ENCODE peak calls at places on chromosomes 4 and X, in eight cellular contexts. M is astrocyte; H is pancreas; W is IMR-90; J is fibroblast of lung; G is lower lobe of right lung; S is CD8-positive, alpha-beta T cell; K is A549. C is an unnamed sample.

GRCh38 chr4:188127157-188127874 is 11.9 kb upstream of the TRIML1 start:
- DNase-seq in M (peak), H (no peak), W (peak), J (peak), G (no peak), S (no peak), K (peak), C (no peak)

GRCh38 chrX:120726294-120726693 is 96.4 kb upstream of the C1GALT1C1 start:
- DNase-seq in M (no peak), H (no peak), W (no peak), J (no peak), G (no peak), S (no peak), K (no peak), C (no peak)

GRCh38 chr4:143186202-143186601 is 1.5 kb downstream of the USP38 start:
- DNase-seq in M (peak), H (no peak), W (peak), J (peak), G (no peak), S (no peak), K (no peak), C (no peak)

GRCh38 chrX:22963186-22963585 is 36.6 kb upstream of the DDX53 start:
- DNase-seq in M (no peak), H (no peak), W (peak), J (no peak), G (no peak), S (no peak), K (no peak), C (no peak)

GRCh38 chrX:925652-926061 is 286.8 kb downstream of the CRLF2 start:
- DNase-seq in M (no peak), H (no peak), W (no peak), J (no peak), G (no peak), S (no peak), K (no peak), C (no peak)

GRCh38 chr4:102612195-102612594 is 111.0 kb downstream of the NFKB1 start:
- DNase-seq in M (no peak), H (no peak), W (no peak), J (no peak), G (no peak), S (no peak), K (no peak), C (no peak)

GRCh38 chrX:27597506-27597905 is 7.4 kb downstream of the DCAF8L2 start:
- DNase-seq in M (peak), H (no peak), W (no peak), J (no peak), G (no peak), S (no peak), K (no peak), C (no peak)

GRCh38 chr4:22356996-22357596 is 158.8 kb downstream of the ADGRA3 start:
- DNase-seq in M (peak), H (no peak), W (peak), J (peak), G (no peak), S (no peak), K (peak), C (no peak)

GRCh38 chrX:134144231-134144630 is 92.8 kb upstream of the CCDC160 start:
- DNase-seq in M (no peak), H (no peak), W (peak), J (peak), G (no peak), S (no peak), K (peak), C (no peak)

DNA sequence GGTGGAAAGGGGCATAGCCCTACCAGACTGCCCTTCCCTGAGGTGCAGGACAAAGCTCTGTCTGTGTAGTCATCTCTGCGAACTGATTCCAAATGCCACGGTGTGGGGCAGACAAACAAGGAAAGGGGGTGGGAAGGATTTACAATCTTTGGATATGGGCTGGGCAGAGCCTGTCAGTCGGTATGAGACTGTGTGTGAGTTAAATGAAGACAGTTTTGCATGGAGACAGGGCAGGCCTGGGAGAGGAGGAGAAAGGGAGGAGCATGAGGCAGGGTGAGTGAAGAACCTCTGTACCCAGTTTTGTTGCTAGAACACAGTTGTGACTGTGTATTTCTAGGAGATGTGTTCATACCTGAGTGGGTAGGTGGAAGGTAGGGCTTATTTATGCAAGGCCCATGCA is 59.4 kb upstream of the MSN start:
- DNase-seq in M (no peak), H (no peak), W (no peak), J (no peak), G (no peak), S (no peak), K (no peak), C (no peak)
- H3K27ac ChIP-seq in M (no peak), H (no peak), W (no peak), J (no peak), G (no peak), S (no peak), K (no peak), C (no peak)

GRCh38 chrX:97000682-97001393 is 117.1 kb downstream of the RPA4 start:
- DNase-seq in M (no peak), H (no peak), W (no peak), J (no peak), G (no peak), S (no peak), K (no peak), C (no peak)
- TF ChIP-seq CTCF in M (no peak), H (no peak), W (no peak), J (no peak), G (no peak), S (no peak), K (no peak), C (no peak)

GRCh38 chrX:55143621-55144020 is 54.8 kb downstream of the PAGE2 start:
- DNase-seq in M (no peak), H (no peak), W (no peak), J (no peak), G (no peak), S (no peak), K (no peak), C (no peak)
- H3K27ac ChIP-seq in M (no peak), H (no peak), W (no peak), J (no peak), G (no peak), S (no peak), K (peak), C (no peak)

GRCh38 chr4:120920666-120921065 is 1.9 kb downstream of the PRDM5 start:
- DNase-seq in M (no peak), H (no peak), W (no peak), J (no peak), G (no peak), S (no peak), K (no peak), C (no peak)

GRCh38 chr4:120921456-120922389 is 803 bp downstream of the PRDM5 start:
- DNase-seq in M (peak), H (peak), W (peak), J (peak), G (peak), S (peak), K (peak), C (no peak)

GRCh38 chr4:120923201-120923522 is 636 bp upstream of the PRDM5 start:
- DNase-seq in M (no peak), H (no peak), W (no peak), J (no peak), G (no peak), S (no peak), K (no peak), C (no peak)

GRCh38 chr4:120924931-120925330 is 2.4 kb upstream of the PRDM5 start:
- DNase-seq in M (no peak), H (no peak), W (no peak), J (no peak), G (no peak), S (no peak), K (no peak), C (no peak)

DNA sequence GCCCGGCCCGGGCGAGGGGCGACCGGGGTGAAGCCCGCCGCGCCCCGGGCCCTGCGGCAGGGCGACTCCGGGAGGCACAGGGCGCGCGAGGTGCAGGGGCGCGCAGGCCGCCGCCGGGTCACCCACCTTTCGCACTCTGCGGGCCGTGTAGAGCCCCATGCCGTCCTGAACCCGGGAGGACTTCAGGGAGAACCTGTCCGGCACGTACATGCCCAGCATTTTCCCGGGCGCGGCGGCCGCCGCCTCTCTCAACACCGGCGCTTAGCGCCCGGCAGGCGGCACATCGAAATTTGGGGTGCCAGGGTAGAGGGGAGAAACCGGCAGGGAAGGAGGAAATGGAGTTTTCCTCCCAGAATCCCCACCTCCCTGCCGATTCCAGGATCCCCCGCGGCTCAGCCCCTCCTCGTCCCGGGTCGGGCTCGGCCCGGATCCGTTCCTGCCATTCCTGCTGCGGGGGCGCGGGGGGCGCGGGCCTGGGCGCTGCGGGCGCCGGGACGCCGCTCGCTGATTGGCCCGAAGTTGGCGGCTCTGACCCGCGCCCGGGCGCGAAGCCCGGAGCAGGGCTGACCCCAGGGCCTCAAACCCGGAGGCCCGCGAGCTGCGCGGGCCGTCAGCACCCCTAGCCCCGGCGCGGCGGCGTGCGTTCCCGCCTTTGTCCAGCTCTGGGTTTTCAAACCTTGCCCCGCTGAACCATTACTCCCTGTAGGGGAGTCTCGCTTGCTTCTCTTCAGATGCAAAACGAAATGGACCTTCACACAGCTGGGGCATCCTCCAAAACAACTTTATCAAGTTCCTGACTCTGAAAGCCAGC is at the start of gene PRDM5:
- DNase-seq in M (peak), H (peak), W (peak), J (peak), G (peak), S (peak), K (peak), C (peak)
- TF ChIP-seq CTCF in M (no peak), H (no peak), W (no peak), J (peak), G (peak), S (no peak), K (no peak), C (no peak)

GRCh38 chr4:165106518-165106917 is 6.1 kb downstream of the TMEM192 start:
- DNase-seq in M (no peak), H (no peak), W (no peak), J (no peak), G (no peak), S (no peak), K (no peak), C (no peak)

GRCh38 chr4:165112258-165113156 is at the start of gene TMEM192:
- DNase-seq in M (peak), H (peak), W (peak), J (peak), G (peak), S (peak), K (peak), C (peak)

GRCh38 chr4:165115301-165115700 is 2.6 kb upstream of the TMEM192 start:
- DNase-seq in M (no peak), H (no peak), W (no peak), J (no peak), G (no peak), S (no peak), K (no peak), C (no peak)

GRCh38 chr4:165111906-165112257 is 778 bp downstream of the TMEM192 start:
- DNase-seq in M (no peak), H (no peak), W (no peak), J (no peak), G (no peak), S (no peak), K (no peak), C (no peak)
- H3K27ac ChIP-seq in M (peak), H (peak), W (peak), J (peak), G (peak), S (peak), K (peak), C (peak)

GRCh38 chr4:118279328-118279727 is 73.5 kb downstream of the PRSS12 start:
- DNase-seq in M (no peak), H (no peak), W (no peak), J (no peak), G (no peak), S (no peak), K (no peak), C (no peak)

GRCh38 chr4:118279920-118280432 is 72.8 kb downstream of the PRSS12 start:
- DNase-seq in M (no peak), H (no peak), W (no peak), J (peak), G (no peak), S (no peak), K (no peak), C (no peak)

GRCh38 chr4:118281611-118282442 is 71.0 kb downstream of the PRSS12 start:
- DNase-seq in M (peak), H (peak), W (peak), J (peak), G (no peak), S (no peak), K (no peak), C (no peak)

GRCh38 chr4:118278473-118279274 is 74.1 kb downstream of the PRSS12 start:
- DNase-seq in M (peak), H (peak), W (peak), J (peak), G (peak), S (peak), K (peak), C (peak)

GRCh38 chr4:118280501-118281218 is 72.1 kb downstream of the PRSS12 start:
- DNase-seq in M (peak), H (peak), W (peak), J (peak), G (no peak), S (peak), K (peak), C (peak)
- TF ChIP-seq CTCF in M (peak), H (peak), W (peak), J (peak), G (peak), S (peak), K (peak), C (peak)

DNA sequence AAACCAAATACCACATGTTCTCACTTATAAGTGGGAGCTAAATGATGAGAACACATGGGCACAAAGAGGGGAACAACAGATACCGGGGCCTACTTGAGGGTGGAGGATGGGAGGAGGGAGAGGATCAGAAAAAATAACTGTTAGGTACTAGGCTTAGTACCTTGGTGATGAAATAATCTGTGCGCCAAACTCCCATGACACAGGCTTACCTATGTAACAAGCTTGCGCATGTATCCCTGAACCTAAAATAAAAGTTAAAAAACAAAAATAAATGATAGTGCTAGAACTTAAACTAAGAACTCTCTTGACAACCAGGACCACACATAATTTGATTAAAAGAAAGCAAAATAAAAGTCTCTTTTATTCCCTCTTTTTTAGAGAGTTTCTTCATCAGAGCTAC is 150.6 kb downstream of the CHIC2 start:
- DNase-seq in M (no peak), H (no peak), W (no peak), J (no peak), G (no peak), S (no peak), K (no peak), C (no peak)
- H3K27ac ChIP-seq in M (no peak), H (no peak), W (no peak), J (peak), G (no peak), S (no peak), K (no peak), C (no peak)

GRCh38 chr4:139635966-139636365 is 29.7 kb upstream of the MGST2 start:
- DNase-seq in M (no peak), H (no peak), W (no peak), J (no peak), G (no peak), S (no peak), K (no peak), C (no peak)

GRCh38 chr4:139629761-139630160 is 35.9 kb upstream of the MGST2 start:
- DNase-seq in M (no peak), H (no peak), W (no peak), J (no peak), G (no peak), S (no peak), K (no peak), C (no peak)

GRCh38 chr4:139630991-139631390 is 34.6 kb upstream of the MGST2 start:
- DNase-seq in M (no peak), H (no peak), W (no peak), J (no peak), G (no peak), S (no peak), K (no peak), C (no peak)

GRCh38 chr4:139633195-139633594 is 32.4 kb upstream of the MGST2 start:
- DNase-seq in M (no peak), H (no peak), W (no peak), J (no peak), G (no peak), S (no peak), K (no peak), C (no peak)

DNA sequence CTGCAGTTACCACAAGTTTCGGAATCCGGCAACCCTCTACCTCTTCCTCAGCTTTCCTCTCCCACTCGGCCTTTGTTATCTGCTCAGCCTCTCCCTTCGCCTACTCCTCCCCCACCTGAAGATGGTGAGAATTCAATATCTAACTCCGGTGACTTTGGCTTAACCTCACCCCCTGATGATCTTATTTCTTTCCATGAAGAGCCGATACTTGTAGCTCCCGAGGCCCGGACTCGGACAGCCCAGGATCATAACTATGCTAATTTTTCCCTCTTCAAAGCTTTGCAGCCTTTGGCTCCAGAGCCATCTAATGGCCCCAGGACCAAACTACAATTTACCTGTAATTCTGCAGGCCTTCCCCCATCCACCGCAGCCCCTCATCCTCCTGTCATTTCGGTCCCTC is 32.0 kb upstream of the MGST2 start:
- DNase-seq in M (no peak), H (no peak), W (peak), J (peak), G (no peak), S (no peak), K (peak), C (no peak)
- TF ChIP-seq CTCF in M (peak), H (peak), W (peak), J (peak), G (peak), S (no peak), K (peak), C (no peak)

DNA sequence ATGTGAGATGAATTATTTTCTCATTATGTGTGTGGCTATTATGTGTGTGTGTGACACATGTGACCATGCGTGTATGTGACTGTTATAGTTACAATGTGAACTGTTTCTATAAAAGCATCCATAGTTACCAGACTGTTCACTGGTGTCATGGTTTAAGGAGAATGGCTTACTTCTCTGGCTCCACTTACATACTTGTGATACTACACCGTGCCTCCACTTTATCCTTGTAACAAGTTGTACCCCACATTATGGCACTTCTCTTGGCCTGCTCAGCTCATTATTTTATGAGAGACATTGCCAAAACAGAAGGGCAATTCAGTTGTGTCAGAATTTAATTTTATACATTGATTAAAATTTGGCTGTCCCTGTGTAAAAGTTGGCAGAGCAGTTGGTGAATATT is 62.5 kb upstream of the TBC1D14 start:
- DNase-seq in M (no peak), H (no peak), W (no peak), J (no peak), G (no peak), S (no peak), K (no peak), C (no peak)
- H3K27ac ChIP-seq in M (no peak), H (no peak), W (no peak), J (no peak), G (no peak), S (no peak), K (no peak), C (no peak)

GRCh38 chrX:18951032-18951431 is 32.9 kb downstream of the PHKA2 start:
- DNase-seq in M (no peak), H (no peak), W (no peak), J (no peak), G (no peak), S (no peak), K (peak), C (no peak)
- TF ChIP-seq CTCF in M (no peak), H (no peak), W (no peak), J (no peak), G (no peak), S (no peak), K (no peak), C (no peak)